ENCODE peak calls at places on chromosomes 1 and 21, in four cellular contexts. One of them, this sample, is unnamed.

GRCh38 chr21:45126085-45126687 is 51.8 kb downstream of the ADARB1 start:
- DNase-seq in dorsolateral prefrontal cortex: no peak
- DNase-seq in PC-3: no peak
- DNase-seq in heart right ventricle: no peak
- DNase-seq in this sample: no peak

GRCh38 chr21:33865996-33866575 is 49.5 kb downstream of the ATP5PO start:
- DNase-seq in PC-3: no peak
- DNase-seq in dorsolateral prefrontal cortex: no peak
- DNase-seq in heart right ventricle: no peak
- DNase-seq in this sample: no peak

GRCh38 chr1:67390041-67390887 is 39.9 kb downstream of the SERBP1 start:
- DNase-seq in heart right ventricle: no peak
- DNase-seq in PC-3: peak
- DNase-seq in dorsolateral prefrontal cortex: no peak
- DNase-seq in this sample: no peak

GRCh38 chr1:109548321-109549267 is at the start of gene GNAI3:
- DNase-seq in PC-3: peak
- DNase-seq in heart right ventricle: peak
- DNase-seq in dorsolateral prefrontal cortex: peak
- DNase-seq in this sample: peak

GRCh38 chr1:2172012-2172411 is 22.6 kb downstream of the FAAP20 start:
- DNase-seq in PC-3: no peak
- DNase-seq in dorsolateral prefrontal cortex: no peak
- DNase-seq in heart right ventricle: no peak
- DNase-seq in this sample: no peak

GRCh38 chr1:59601032-59601431 is 213.7 kb upstream of the HOOK1 start:
- DNase-seq in PC-3: no peak
- DNase-seq in dorsolateral prefrontal cortex: no peak
- DNase-seq in heart right ventricle: peak
- DNase-seq in this sample: no peak

GRCh38 chr1:2789164-2789985 is 12.1 kb downstream of the TTC34 start:
- DNase-seq in PC-3: no peak
- DNase-seq in heart right ventricle: no peak
- DNase-seq in dorsolateral prefrontal cortex: peak
- DNase-seq in this sample: no peak

GRCh38 chr1:35845766-35846165 is 37.2 kb upstream of the AGO1 start:
- DNase-seq in PC-3: no peak
- DNase-seq in dorsolateral prefrontal cortex: no peak
- DNase-seq in heart right ventricle: no peak
- DNase-seq in this sample: no peak

GRCh38 chr1:234730542-234731370 is 120.8 kb upstream of the IRF2BP2 start:
- DNase-seq in dorsolateral prefrontal cortex: no peak
- DNase-seq in heart right ventricle: no peak
- DNase-seq in PC-3: no peak
- DNase-seq in this sample: no peak

GRCh38 chr1:30043731-30044408 is 679.5 kb downstream of the MATN1 start:
- DNase-seq in dorsolateral prefrontal cortex: no peak
- DNase-seq in heart right ventricle: no peak
- DNase-seq in PC-3: no peak
- DNase-seq in this sample: no peak

GRCh38 chr1:78650114-78650513 is 483 bp downstream of the IFI44 start:
- DNase-seq in dorsolateral prefrontal cortex: no peak
- DNase-seq in heart right ventricle: no peak
- DNase-seq in PC-3: no peak
- DNase-seq in this sample: no peak

GRCh38 chr1:176696109-176696508 is 233.1 kb downstream of the PAPPA2 start:
- DNase-seq in heart right ventricle: no peak
- DNase-seq in dorsolateral prefrontal cortex: no peak
- DNase-seq in PC-3: peak
- DNase-seq in this sample: no peak

GRCh38 chr1:16152521-16153087 is 3.3 kb downstream of the EPHA2 start:
- DNase-seq in heart right ventricle: peak
- DNase-seq in dorsolateral prefrontal cortex: no peak
- DNase-seq in PC-3: no peak
- DNase-seq in this sample: no peak

GRCh38 chr1:212485895-212486590 is 53.3 kb downstream of the NENF start:
- DNase-seq in PC-3: peak
- DNase-seq in heart right ventricle: no peak
- DNase-seq in dorsolateral prefrontal cortex: no peak
- DNase-seq in this sample: peak

GRCh38 chr1:213055087-213055591 is 4.1 kb downstream of the RPS6KC1 start:
- DNase-seq in PC-3: peak
- DNase-seq in heart right ventricle: no peak
- DNase-seq in dorsolateral prefrontal cortex: no peak
- DNase-seq in this sample: no peak

GRCh38 chr1:33735624-33736023 is 128.3 kb upstream of the HMGB4 start:
- DNase-seq in heart right ventricle: no peak
- DNase-seq in dorsolateral prefrontal cortex: no peak
- DNase-seq in PC-3: peak
- DNase-seq in this sample: no peak

GRCh38 chr1:245605480-245606156 is 450.8 kb downstream of the KIF26B start:
- DNase-seq in PC-3: no peak
- DNase-seq in dorsolateral prefrontal cortex: no peak
- DNase-seq in heart right ventricle: peak
- DNase-seq in this sample: peak

GRCh38 chr1:47844556-47844950 is 152.6 kb downstream of the TRABD2B start:
- DNase-seq in heart right ventricle: no peak
- DNase-seq in PC-3: no peak
- DNase-seq in dorsolateral prefrontal cortex: no peak
- DNase-seq in this sample: no peak

GRCh38 chr1:212667223-212668139 is 32.2 kb downstream of the BATF3 start:
- DNase-seq in dorsolateral prefrontal cortex: no peak
- DNase-seq in PC-3: peak
- DNase-seq in heart right ventricle: no peak
- DNase-seq in this sample: peak

GRCh38 chr1:31095298-31095981 is 29.9 kb upstream of the PUM1 start:
- DNase-seq in heart right ventricle: no peak
- DNase-seq in PC-3: peak
- DNase-seq in dorsolateral prefrontal cortex: no peak
- DNase-seq in this sample: peak

DNA sequence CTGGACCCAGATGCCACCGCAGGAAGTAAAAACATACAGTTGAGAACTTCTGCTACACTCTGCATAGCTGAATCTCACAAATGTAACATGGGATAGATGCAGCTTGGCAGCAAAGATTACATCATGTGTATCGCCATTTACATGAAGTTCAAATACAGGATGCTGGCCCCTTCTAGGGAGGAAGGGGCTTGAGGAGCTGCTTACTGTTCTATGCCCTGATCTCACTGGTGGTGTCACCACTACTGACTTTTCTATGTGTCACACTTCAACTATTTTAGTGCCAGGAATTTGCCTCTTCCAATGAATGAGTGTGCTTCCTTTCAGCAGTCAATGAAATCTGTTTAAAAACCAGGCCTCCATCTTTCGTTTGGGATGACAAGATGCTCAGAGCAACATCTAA is 31.1 kb downstream of the MRAP start:
- DNase-seq in heart right ventricle: no peak
- DNase-seq in PC-3: peak
- DNase-seq in dorsolateral prefrontal cortex: no peak
- DNase-seq in this sample: no peak
- H3K27ac ChIP-seq in heart right ventricle: peak
- H3K27ac ChIP-seq in PC-3: no peak
- H3K27ac ChIP-seq in dorsolateral prefrontal cortex: peak
- H3K27ac ChIP-seq in this sample: peak

DNA sequence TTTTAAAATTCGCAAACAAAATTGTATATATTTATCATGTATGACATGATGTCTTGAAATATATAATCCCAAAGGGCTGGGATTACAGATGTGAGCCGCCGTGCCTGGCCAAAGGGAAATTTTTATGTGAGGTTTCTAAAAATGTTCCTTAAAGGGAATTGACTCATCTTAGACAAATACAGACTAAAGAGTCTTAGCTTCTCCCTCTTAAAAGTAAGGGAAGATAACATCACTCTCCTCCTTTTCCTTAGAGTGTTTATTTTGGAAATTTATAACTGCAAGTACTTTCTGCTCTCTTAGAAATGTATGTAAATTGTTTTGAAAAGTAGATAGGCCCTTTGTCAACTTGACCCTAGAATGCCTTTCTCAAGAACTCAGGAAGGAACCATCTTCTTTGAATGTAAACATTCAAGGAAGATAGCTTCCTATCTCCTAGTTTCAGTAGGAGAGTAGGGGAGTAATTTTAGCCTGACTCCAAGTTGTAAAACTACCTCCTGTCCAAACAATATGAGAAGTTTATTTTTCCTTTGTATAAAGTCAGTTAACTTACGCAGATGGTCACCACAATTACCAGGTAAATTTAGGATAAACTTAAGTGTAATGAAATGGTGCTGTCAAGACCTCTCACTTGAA is 59.5 kb downstream of the C21orf91 start:
- DNase-seq in dorsolateral prefrontal cortex: no peak
- DNase-seq in PC-3: peak
- DNase-seq in heart right ventricle: no peak
- DNase-seq in this sample: no peak
- H3K27ac ChIP-seq in dorsolateral prefrontal cortex: no peak
- H3K27ac ChIP-seq in PC-3: peak
- H3K27ac ChIP-seq in heart right ventricle: no peak
- H3K27ac ChIP-seq in this sample: no peak

DNA sequence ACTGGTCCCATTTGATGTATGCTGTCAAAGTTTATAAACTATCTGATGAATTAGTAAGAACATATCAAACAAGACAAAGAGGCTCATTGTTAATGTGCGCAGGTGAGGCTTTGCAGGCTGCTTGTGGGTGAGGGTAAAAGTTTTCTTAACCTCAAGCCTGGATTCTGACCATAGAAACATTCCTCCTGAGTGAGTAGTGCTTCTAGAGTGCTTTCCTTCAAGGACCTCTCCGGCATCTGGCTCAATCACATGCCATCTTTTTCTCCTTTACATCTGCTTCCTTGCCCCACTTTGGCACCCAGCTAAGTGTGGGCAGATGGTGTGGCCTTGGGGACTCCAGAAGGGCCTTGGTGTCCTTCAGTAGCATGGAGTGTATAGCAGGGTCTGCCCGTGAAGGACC is 104.0 kb downstream of the ROR1 start:
- DNase-seq in heart right ventricle: no peak
- DNase-seq in PC-3: peak
- DNase-seq in dorsolateral prefrontal cortex: no peak
- DNase-seq in this sample: no peak
- H3K27ac ChIP-seq in heart right ventricle: no peak
- H3K27ac ChIP-seq in PC-3: peak
- H3K27ac ChIP-seq in dorsolateral prefrontal cortex: no peak
- H3K27ac ChIP-seq in this sample: no peak

DNA sequence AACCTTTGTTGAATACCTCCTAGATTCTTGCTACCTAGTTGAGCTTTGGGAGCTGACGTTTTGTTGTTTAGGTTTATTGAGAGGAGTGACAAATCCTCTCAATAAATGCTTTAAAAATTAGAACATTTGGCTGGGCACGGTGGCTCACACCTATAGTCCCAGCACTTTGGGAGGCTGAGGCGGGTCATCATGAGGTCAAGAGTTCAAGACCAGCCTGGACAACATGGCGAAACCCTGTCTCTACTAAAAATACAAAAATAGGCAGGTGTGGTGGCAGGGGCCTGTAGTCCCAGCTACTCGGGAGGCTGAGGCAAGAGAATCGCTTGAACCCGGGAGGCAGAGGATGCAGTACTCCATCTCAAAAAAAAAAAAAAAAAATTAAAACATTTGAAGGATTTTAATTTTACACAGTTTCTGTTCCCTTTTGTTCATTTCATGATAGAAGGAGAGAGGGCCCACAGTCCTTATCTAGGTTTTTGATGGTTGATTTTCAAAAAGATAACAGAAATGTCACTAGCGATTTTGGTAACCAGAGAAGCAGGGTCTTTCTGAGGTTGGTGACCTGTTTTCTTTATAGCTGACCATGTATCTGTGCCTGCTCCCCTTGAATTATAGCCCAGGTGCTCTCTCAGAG is 44.2 kb upstream of the PIGV start:
- DNase-seq in heart right ventricle: no peak
- DNase-seq in PC-3: no peak
- DNase-seq in dorsolateral prefrontal cortex: no peak
- DNase-seq in this sample: no peak
- H3K27ac ChIP-seq in heart right ventricle: peak
- H3K27ac ChIP-seq in PC-3: peak
- H3K27ac ChIP-seq in dorsolateral prefrontal cortex: peak
- H3K27ac ChIP-seq in this sample: peak

DNA sequence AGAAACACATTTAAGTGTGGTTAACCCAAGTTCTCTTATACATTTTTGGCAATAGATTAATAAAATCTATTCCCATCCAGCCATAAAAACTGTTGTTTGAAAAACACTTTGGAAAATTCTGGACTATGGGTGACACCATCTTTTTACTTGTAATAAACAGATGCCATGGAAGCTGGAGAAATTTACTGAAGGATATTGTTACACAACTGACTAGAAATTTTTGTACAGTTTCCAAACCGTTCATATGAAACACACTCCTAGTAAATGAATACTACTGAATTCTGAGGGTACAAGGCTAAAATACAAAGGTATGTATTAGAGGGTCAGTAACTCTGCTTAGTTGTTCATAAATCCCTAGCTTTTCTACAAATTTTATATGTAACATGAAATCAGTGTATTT is 48.7 kb downstream of the TRIM33 start:
- DNase-seq in PC-3: no peak
- DNase-seq in dorsolateral prefrontal cortex: no peak
- DNase-seq in heart right ventricle: no peak
- DNase-seq in this sample: no peak
- H3K27ac ChIP-seq in PC-3: no peak
- H3K27ac ChIP-seq in dorsolateral prefrontal cortex: no peak
- H3K27ac ChIP-seq in heart right ventricle: no peak
- H3K27ac ChIP-seq in this sample: no peak

GRCh38 chr1:160491017-160491416 is 32.0 kb downstream of the SLAMF6 start:
- DNase-seq in PC-3: no peak
- DNase-seq in heart right ventricle: no peak
- DNase-seq in dorsolateral prefrontal cortex: no peak
- DNase-seq in this sample: no peak
- H3K27ac ChIP-seq in PC-3: no peak
- H3K27ac ChIP-seq in heart right ventricle: no peak
- H3K27ac ChIP-seq in dorsolateral prefrontal cortex: no peak
- H3K27ac ChIP-seq in this sample: no peak

GRCh38 chr1:94093351-94093750 is 27.6 kb downstream of the ABCA4 start:
- DNase-seq in heart right ventricle: no peak
- DNase-seq in PC-3: no peak
- DNase-seq in dorsolateral prefrontal cortex: no peak
- DNase-seq in this sample: no peak
- H3K27ac ChIP-seq in heart right ventricle: peak
- H3K27ac ChIP-seq in PC-3: no peak
- H3K27ac ChIP-seq in dorsolateral prefrontal cortex: peak
- H3K27ac ChIP-seq in this sample: peak

GRCh38 chr1:20617157-20617487 is 16.1 kb upstream of the PINK1 start:
- DNase-seq in heart right ventricle: no peak
- DNase-seq in dorsolateral prefrontal cortex: no peak
- DNase-seq in PC-3: no peak
- DNase-seq in this sample: no peak

GRCh38 chr1:20611652-20612051 is 21.6 kb upstream of the PINK1 start:
- DNase-seq in heart right ventricle: no peak
- DNase-seq in dorsolateral prefrontal cortex: no peak
- DNase-seq in PC-3: no peak
- DNase-seq in this sample: no peak

GRCh38 chr1:20616468-20617156 is 16.6 kb upstream of the PINK1 start:
- DNase-seq in heart right ventricle: peak
- DNase-seq in dorsolateral prefrontal cortex: no peak
- DNase-seq in PC-3: no peak
- DNase-seq in this sample: no peak

GRCh38 chr1:20615946-20616345 is 17.3 kb upstream of the PINK1 start:
- DNase-seq in dorsolateral prefrontal cortex: no peak
- DNase-seq in PC-3: no peak
- DNase-seq in heart right ventricle: no peak
- DNase-seq in this sample: no peak

GRCh38 chr1:20614130-20614579 is 19.1 kb upstream of the PINK1 start:
- DNase-seq in dorsolateral prefrontal cortex: no peak
- DNase-seq in heart right ventricle: no peak
- DNase-seq in PC-3: no peak
- DNase-seq in this sample: no peak
- H3K27ac ChIP-seq in dorsolateral prefrontal cortex: peak
- H3K27ac ChIP-seq in heart right ventricle: peak
- H3K27ac ChIP-seq in PC-3: peak
- H3K27ac ChIP-seq in this sample: peak

This sample was measured in AG04450.